ENCODE peak calls at places on chromosomes 2 and 18, in six cellular contexts. One of them, this sample, is unnamed.

GRCh38 chr2:191539068-191539467 is 138.9 kb upstream of the NABP1 start:
- DNase-seq in GM03348: peak
- DNase-seq in endothelial cell: peak
- DNase-seq in NT2/D1: peak
- DNase-seq in HFFc6: peak
- DNase-seq in AG04450: no peak
- DNase-seq in this sample: peak

GRCh38 chr2:172888704-172889103 is 153.1 kb downstream of the RAPGEF4 start:
- DNase-seq in GM03348: no peak
- DNase-seq in endothelial cell: no peak
- DNase-seq in NT2/D1: no peak
- DNase-seq in HFFc6: no peak
- DNase-seq in AG04450: no peak
- DNase-seq in this sample: no peak

GRCh38 chr2:108837198-108837597 is 50.6 kb downstream of the CCDC138 start:
- DNase-seq in GM03348: no peak
- DNase-seq in endothelial cell: no peak
- DNase-seq in NT2/D1: no peak
- DNase-seq in HFFc6: no peak
- DNase-seq in AG04450: no peak
- DNase-seq in this sample: no peak

GRCh38 chr18:58603365-58604067 is 25.4 kb downstream of the ALPK2 start:
- DNase-seq in GM03348: no peak
- DNase-seq in endothelial cell: no peak
- DNase-seq in NT2/D1: no peak
- DNase-seq in HFFc6: no peak
- DNase-seq in AG04450: no peak
- DNase-seq in this sample: no peak

GRCh38 chr18:32661486-32662299 is 111.1 kb downstream of the KLHL14 start:
- DNase-seq in GM03348: no peak
- DNase-seq in endothelial cell: no peak
- DNase-seq in NT2/D1: no peak
- DNase-seq in HFFc6: no peak
- DNase-seq in AG04450: no peak
- DNase-seq in this sample: no peak

GRCh38 chr18:7678801-7679200 is 111.7 kb downstream of the PTPRM start:
- DNase-seq in GM03348: no peak
- DNase-seq in endothelial cell: no peak
- DNase-seq in NT2/D1: no peak
- DNase-seq in HFFc6: no peak
- DNase-seq in AG04450: no peak
- DNase-seq in this sample: no peak

GRCh38 chr2:71615769-71616730 is 162.7 kb downstream of the DYSF start:
- DNase-seq in GM03348: no peak
- DNase-seq in endothelial cell: no peak
- DNase-seq in NT2/D1: no peak
- DNase-seq in HFFc6: no peak
- DNase-seq in AG04450: no peak
- DNase-seq in this sample: no peak

GRCh38 chr2:29014331-29014730 is 33.2 kb downstream of the TOGARAM2 start:
- DNase-seq in GM03348: no peak
- DNase-seq in endothelial cell: no peak
- DNase-seq in NT2/D1: no peak
- DNase-seq in HFFc6: no peak
- DNase-seq in AG04450: no peak
- DNase-seq in this sample: no peak

GRCh38 chr2:128278979-128279378 is 39.7 kb downstream of the HS6ST1 start:
- DNase-seq in GM03348: no peak
- DNase-seq in endothelial cell: no peak
- DNase-seq in NT2/D1: no peak
- DNase-seq in HFFc6: no peak
- DNase-seq in AG04450: no peak
- DNase-seq in this sample: no peak

GRCh38 chr2:187499941-187500532 is 52.0 kb upstream of the CALCRL start:
- DNase-seq in GM03348: peak
- DNase-seq in endothelial cell: peak
- DNase-seq in NT2/D1: peak
- DNase-seq in HFFc6: peak
- DNase-seq in AG04450: peak
- DNase-seq in this sample: peak

GRCh38 chr18:48222118-48222517 is 187.1 kb downstream of the ZBTB7C start:
- DNase-seq in GM03348: no peak
- DNase-seq in endothelial cell: no peak
- DNase-seq in NT2/D1: no peak
- DNase-seq in HFFc6: no peak
- DNase-seq in AG04450: no peak
- DNase-seq in this sample: peak

GRCh38 chr2:218010116-218010837 is 7.5 kb upstream of the TNS1 start:
- DNase-seq in GM03348: peak
- DNase-seq in endothelial cell: peak
- DNase-seq in NT2/D1: no peak
- DNase-seq in HFFc6: peak
- DNase-seq in AG04450: no peak
- DNase-seq in this sample: no peak

GRCh38 chr18:77080283-77080682 is 52.3 kb downstream of the MBP start:
- DNase-seq in GM03348: no peak
- DNase-seq in endothelial cell: no peak
- DNase-seq in NT2/D1: no peak
- DNase-seq in HFFc6: no peak
- DNase-seq in AG04450: no peak
- DNase-seq in this sample: peak

GRCh38 chr2:221443631-221444030 is 128.5 kb downstream of the EPHA4 start:
- DNase-seq in GM03348: peak
- DNase-seq in endothelial cell: no peak
- DNase-seq in NT2/D1: no peak
- DNase-seq in HFFc6: no peak
- DNase-seq in AG04450: no peak
- DNase-seq in this sample: no peak

GRCh38 chr2:96876036-96876810 is 6.3 kb upstream of the SEMA4C start:
- DNase-seq in GM03348: no peak
- DNase-seq in endothelial cell: no peak
- DNase-seq in NT2/D1: no peak
- DNase-seq in HFFc6: no peak
- DNase-seq in AG04450: no peak
- DNase-seq in this sample: no peak

GRCh38 chr18:471701-472100 is 28.8 kb downstream of the COLEC12 start:
- DNase-seq in GM03348: no peak
- DNase-seq in endothelial cell: no peak
- DNase-seq in NT2/D1: no peak
- DNase-seq in HFFc6: no peak
- DNase-seq in AG04450: no peak
- DNase-seq in this sample: no peak

GRCh38 chr2:132270981-132271546 is 109.3 kb upstream of the ANKRD30BL start:
- DNase-seq in GM03348: no peak
- DNase-seq in endothelial cell: no peak
- DNase-seq in NT2/D1: no peak
- DNase-seq in HFFc6: no peak
- DNase-seq in AG04450: no peak
- DNase-seq in this sample: no peak

GRCh38 chr2:165957030-165957675 is 3.6 kb upstream of the TTC21B start:
- DNase-seq in GM03348: no peak
- DNase-seq in endothelial cell: no peak
- DNase-seq in NT2/D1: no peak
- DNase-seq in HFFc6: no peak
- DNase-seq in AG04450: no peak
- DNase-seq in this sample: no peak

GRCh38 chr2:240244543-240244942 is 104.1 kb upstream of the OTOS start:
- DNase-seq in GM03348: no peak
- DNase-seq in endothelial cell: no peak
- DNase-seq in NT2/D1: no peak
- DNase-seq in HFFc6: no peak
- DNase-seq in AG04450: no peak
- DNase-seq in this sample: no peak

GRCh38 chr2:207008105-207008990 is 69.0 kb downstream of the CPO start:
- DNase-seq in GM03348: peak
- DNase-seq in endothelial cell: peak
- DNase-seq in NT2/D1: peak
- DNase-seq in HFFc6: peak
- DNase-seq in AG04450: no peak
- DNase-seq in this sample: no peak

GRCh38 chr18:8890957-8891464 is 185.7 kb downstream of the MTCL1 start:
- DNase-seq in GM03348: peak
- DNase-seq in endothelial cell: no peak
- DNase-seq in NT2/D1: peak
- DNase-seq in HFFc6: peak
- DNase-seq in AG04450: peak
- DNase-seq in this sample: no peak

GRCh38 chr2:128450211-128451015 is 131.7 kb upstream of the HS6ST1 start:
- DNase-seq in GM03348: no peak
- DNase-seq in endothelial cell: peak
- DNase-seq in NT2/D1: no peak
- DNase-seq in HFFc6: no peak
- DNase-seq in AG04450: no peak
- DNase-seq in this sample: no peak

GRCh38 chr2:179344280-179344961 is 79.8 kb upstream of the SESTD1 start:
- DNase-seq in GM03348: peak
- DNase-seq in endothelial cell: no peak
- DNase-seq in NT2/D1: no peak
- DNase-seq in HFFc6: peak
- DNase-seq in AG04450: no peak
- DNase-seq in this sample: no peak

This sample was measured in OCI-LY7.